ENCODE peak calls at places on chromosomes 4 and X, in nine cellular contexts. One of them, this sample, is unnamed.

GRCh38 chr4:5893013-5893580 is at the start of gene CRMP1:
- DNase-seq in HEK293T: peak
- DNase-seq in NT2/D1: no peak
- DNase-seq in nucleus accumbens: no peak
- DNase-seq in HTR-8/SVneo: no peak
- DNase-seq in posterior vena cava: no peak
- DNase-seq in left ventricle myocardium superior: peak
- DNase-seq in astrocyte of the spinal cord: no peak
- DNase-seq in activated CD4-positive, alpha-beta T cell treated with anti-CD3 and anti-CD28 coated beads for 48 hours: no peak
- DNase-seq in this sample: peak

GRCh38 chr4:89193828-89194227 is 82.5 kb downstream of the TIGD2 start:
- DNase-seq in activated CD4-positive, alpha-beta T cell treated with anti-CD3 and anti-CD28 coated beads for 48 hours: no peak
- DNase-seq in left ventricle myocardium superior: no peak
- DNase-seq in posterior vena cava: no peak
- DNase-seq in NT2/D1: no peak
- DNase-seq in nucleus accumbens: no peak
- DNase-seq in HTR-8/SVneo: peak
- DNase-seq in astrocyte of the spinal cord: no peak
- DNase-seq in HEK293T: no peak
- DNase-seq in this sample: no peak

GRCh38 chr4:101232074-101232776 is 115.1 kb downstream of the PPP3CA start:
- DNase-seq in posterior vena cava: no peak
- DNase-seq in NT2/D1: no peak
- DNase-seq in HTR-8/SVneo: no peak
- DNase-seq in nucleus accumbens: no peak
- DNase-seq in activated CD4-positive, alpha-beta T cell treated with anti-CD3 and anti-CD28 coated beads for 48 hours: peak
- DNase-seq in left ventricle myocardium superior: no peak
- DNase-seq in astrocyte of the spinal cord: peak
- DNase-seq in HEK293T: no peak
- DNase-seq in this sample: no peak

GRCh38 chr4:38804654-38805295 is at the start of gene TLR1:
- DNase-seq in posterior vena cava: no peak
- DNase-seq in left ventricle myocardium superior: no peak
- DNase-seq in activated CD4-positive, alpha-beta T cell treated with anti-CD3 and anti-CD28 coated beads for 48 hours: peak
- DNase-seq in NT2/D1: no peak
- DNase-seq in nucleus accumbens: no peak
- DNase-seq in astrocyte of the spinal cord: peak
- DNase-seq in HEK293T: no peak
- DNase-seq in HTR-8/SVneo: no peak
- DNase-seq in this sample: peak

GRCh38 chrX:72272868-72273267 is 4.2 kb downstream of the RPS4X start:
- DNase-seq in NT2/D1: no peak
- DNase-seq in nucleus accumbens: no peak
- DNase-seq in left ventricle myocardium superior: no peak
- DNase-seq in posterior vena cava: no peak
- DNase-seq in activated CD4-positive, alpha-beta T cell treated with anti-CD3 and anti-CD28 coated beads for 48 hours: peak
- DNase-seq in HEK293T: no peak
- DNase-seq in HTR-8/SVneo: no peak
- DNase-seq in astrocyte of the spinal cord: peak
- DNase-seq in this sample: no peak

GRCh38 chr4:2937146-2937857 is 25.9 kb downstream of the NOP14 start:
- DNase-seq in posterior vena cava: peak
- DNase-seq in left ventricle myocardium superior: no peak
- DNase-seq in activated CD4-positive, alpha-beta T cell treated with anti-CD3 and anti-CD28 coated beads for 48 hours: no peak
- DNase-seq in HEK293T: no peak
- DNase-seq in NT2/D1: no peak
- DNase-seq in nucleus accumbens: no peak
- DNase-seq in HTR-8/SVneo: no peak
- DNase-seq in astrocyte of the spinal cord: peak
- DNase-seq in this sample: no peak

GRCh38 chr4:13645075-13645474 is 17.6 kb upstream of the BOD1L1 start:
- DNase-seq in nucleus accumbens: no peak
- DNase-seq in HEK293T: no peak
- DNase-seq in left ventricle myocardium superior: no peak
- DNase-seq in NT2/D1: no peak
- DNase-seq in astrocyte of the spinal cord: no peak
- DNase-seq in posterior vena cava: no peak
- DNase-seq in HTR-8/SVneo: no peak
- DNase-seq in activated CD4-positive, alpha-beta T cell treated with anti-CD3 and anti-CD28 coated beads for 48 hours: no peak
- DNase-seq in this sample: no peak

GRCh38 chrX:100829730-100830129 is 9.5 kb downstream of the CSTF2 start:
- DNase-seq in left ventricle myocardium superior: no peak
- DNase-seq in activated CD4-positive, alpha-beta T cell treated with anti-CD3 and anti-CD28 coated beads for 48 hours: peak
- DNase-seq in HEK293T: no peak
- DNase-seq in HTR-8/SVneo: no peak
- DNase-seq in NT2/D1: no peak
- DNase-seq in posterior vena cava: no peak
- DNase-seq in astrocyte of the spinal cord: peak
- DNase-seq in nucleus accumbens: no peak
- DNase-seq in this sample: no peak

This sample was measured in putamen.